ENCODE peak calls at places on chromosomes 4 and X, in five cellular contexts. D is transverse colon, I is HCT116, M is ascending aorta, V is astrocyte. G is an unnamed sample.

GRCh38 chr4:136484996-136485395 is 1047.3 kb downstream of the PCDH18 start:
- DNase-seq in D (no peak), I (no peak), M (no peak), V (peak; percentile 18), G (no peak)

GRCh38 chr4:128542047-128542446 is 254.4 kb upstream of the PGRMC2 start:
- DNase-seq in D (no peak), I (no peak), M (no peak), V (peak; percentile 60), G (no peak)

GRCh38 chr4:141022221-141022760 is 111.0 kb downstream of the RNF150 start:
- DNase-seq in D (no peak), I (no peak), M (no peak), V (no peak), G (no peak)

GRCh38 chrX:138847930-138848329 is 136.4 kb upstream of the FGF13 start:
- DNase-seq in D (no peak), I (no peak), M (no peak), V (peak; percentile 20), G (no peak)

GRCh38 chrX:153374426-153374825 is 26.7 kb downstream of the PNMA6E start:
- DNase-seq in D (no peak), I (no peak), M (no peak), V (no peak), G (no peak)

GRCh38 chr4:99090511-99090910 is 1.9 kb upstream of the ADH5 start:
- DNase-seq in D (no peak), I (no peak), M (no peak), V (peak; percentile 26), G (no peak)

GRCh38 chr4:17846256-17846655 is 35.5 kb downstream of the NCAPG start:
- DNase-seq in D (no peak), I (no peak), M (no peak), V (no peak), G (no peak)

GRCh38 chrX:110276778-110277177 is 41.1 kb downstream of the AMMECR1 start:
- DNase-seq in D (no peak), I (no peak), M (no peak), V (no peak), G (no peak)

GRCh38 chr4:83118869-83119268 is 4.3 kb upstream of the PLAC8 start:
- DNase-seq in D (no peak), I (no peak), M (no peak), V (no peak), G (no peak)

GRCh38 chr4:186644737-186645261 is 78.9 kb downstream of the FAT1 start:
- DNase-seq in D (no peak), I (no peak), M (no peak), V (peak; percentile 23), G (no peak)

GRCh38 chrX:39705299-39705698 is 392.5 kb downstream of the BCOR start:
- DNase-seq in D (peak; percentile 58), I (peak; percentile 29), M (no peak), V (peak; percentile 83), G (peak; percentile 58)

DNA sequence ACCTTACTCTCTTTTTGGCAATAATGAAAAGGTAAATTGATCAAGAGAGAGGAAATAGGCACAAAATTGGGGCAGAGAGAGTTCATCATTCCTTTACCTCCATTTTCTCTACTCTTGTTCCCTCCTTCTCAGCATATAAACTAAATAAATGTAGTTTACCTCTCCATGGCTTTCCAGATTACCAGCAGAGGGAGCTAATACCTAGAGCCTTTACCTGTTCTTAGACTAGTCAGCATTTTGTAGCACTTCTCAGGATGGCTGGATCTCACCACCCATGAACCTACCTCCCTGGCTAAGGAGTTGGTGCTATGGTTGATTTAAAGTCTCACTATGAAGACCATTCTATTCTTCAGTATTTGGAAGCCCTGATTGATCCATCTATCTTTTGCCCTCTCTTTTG is 15.7 kb downstream of the OFD1 start:
- DNase-seq in D (no peak), I (peak; percentile 13), M (no peak), V (peak; percentile 16), G (no peak)
- TF ChIP-seq CTCF in D (peak; percentile 37), I (peak; percentile 53), M (peak; percentile 47), V (peak; percentile 49), G (peak; percentile 67)

GRCh38 chr4:6259886-6260285 is 9.8 kb upstream of the WFS1 start:
- DNase-seq in D (no peak), I (no peak), M (no peak), V (no peak), G (no peak)

GRCh38 chr4:6258741-6259140 is 10.9 kb upstream of the WFS1 start:
- DNase-seq in D (no peak), I (no peak), M (no peak), V (no peak), G (no peak)

GRCh38 chr4:6257243-6258025 is 12.2 kb upstream of the WFS1 start:
- DNase-seq in D (no peak), I (no peak), M (no peak), V (peak; percentile 12), G (no peak)

GRCh38 chr4:6256141-6256540 is 13.5 kb upstream of the WFS1 start:
- DNase-seq in D (no peak), I (no peak), M (no peak), V (no peak), G (no peak)

DNA sequence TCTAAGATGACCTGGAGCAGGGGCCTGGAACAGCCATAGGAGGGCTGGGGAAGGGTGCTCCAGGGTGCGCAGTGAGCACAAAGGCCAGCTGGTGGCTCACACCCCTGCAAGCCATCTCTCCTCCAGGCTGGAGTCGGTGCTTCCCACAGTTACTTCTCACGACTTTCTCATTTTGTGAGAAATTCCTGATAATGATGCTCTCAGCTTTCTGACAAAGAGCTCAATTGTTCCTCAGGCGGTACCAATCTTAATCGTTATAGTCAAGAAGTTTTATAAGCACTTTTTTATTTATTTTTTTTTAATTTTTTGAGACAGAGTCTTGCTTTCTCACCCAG is 11.7 kb upstream of the WFS1 start:
- DNase-seq in D (no peak), I (no peak), M (no peak), V (no peak), G (no peak)
- H3K4me1 ChIP-seq in D (no peaks in the 10 kb centered on the region), I (no peaks in the 10 kb centered on the region), M (no peaks in the 10 kb centered on the region), V (peaks cover 3% of the 10 kb centered on the region), G (no peaks in the 10 kb centered on the region)

GRCh38 chr4:185013715-185014114 is 4.6 kb upstream of the HELT start:
- DNase-seq in D (no peak), I (no peak), M (no peak), V (no peak), G (no peak)
- H3K27me3 ChIP-seq in D (peaks cover 99% of the 10 kb centered on the region), I (no peaks in the 10 kb centered on the region), M (peaks cover 7% of the 10 kb centered on the region), V (peaks cover 75% of the 10 kb centered on the region), G (peaks cover 57% of the 10 kb centered on the region)

GRCh38 chrX:151680805-151681204 is 14.5 kb upstream of the PRRG3 start:
- DNase-seq in D (peak; percentile 57), I (peak; percentile 32), M (no peak), V (no peak), G (no peak)
- TF ChIP-seq CTCF in D (peak; percentile 60), I (peak; percentile 56), M (no peak), V (peak; percentile 46), G (peak; percentile 32)

DNA sequence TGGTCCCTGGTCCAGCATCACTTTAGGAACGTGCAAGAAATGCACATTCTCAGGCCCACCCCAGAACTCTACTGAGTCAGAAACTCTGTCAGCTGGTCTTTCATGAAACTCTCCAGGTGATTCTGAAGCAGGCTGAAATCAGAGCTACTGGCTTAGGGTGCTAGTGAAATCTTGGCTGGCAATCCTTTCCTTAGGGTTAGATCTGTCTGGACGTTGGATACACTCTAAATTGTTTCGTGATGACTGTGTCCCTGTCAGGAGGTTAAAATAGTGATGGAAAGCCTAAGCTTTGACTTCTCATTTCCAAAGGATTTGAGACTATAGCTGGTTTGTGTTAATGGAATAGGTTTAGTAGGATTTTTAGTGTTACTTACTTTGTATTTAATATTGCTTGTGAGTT is 99.1 kb downstream of the ARHGAP10 start:
- DNase-seq in D (no peak), I (no peak), M (no peak), V (peak; percentile 67), G (no peak)
- H3K4me1 ChIP-seq in D (peaks cover 39% of the 10 kb centered on the region), I (peaks cover 32% of the 10 kb centered on the region), M (peaks cover 25% of the 10 kb centered on the region), V (peaks cover 31% of the 10 kb centered on the region), G (peaks cover 47% of the 10 kb centered on the region)

GRCh38 chr4:3719836-3720235 is 46.3 kb upstream of the ADRA2C start:
- DNase-seq in D (no peak), I (no peak), M (no peak), V (no peak), G (no peak)
- H3K27me3 ChIP-seq in D (peaks cover 49% of the 10 kb centered on the region), I (no peaks in the 10 kb centered on the region), M (no peaks in the 10 kb centered on the region), V (peaks cover 8% of the 10 kb centered on the region), G (peaks cover 42% of the 10 kb centered on the region)

GRCh38 chrX:48476919-48477318 is 920 bp downstream of the FTSJ1 start:
- DNase-seq in D (no peak), I (no peak), M (no peak), V (no peak), G (no peak)

GRCh38 chrX:48475295-48475694 is 704 bp upstream of the FTSJ1 start:
- DNase-seq in D (no peak), I (no peak), M (no peak), V (no peak), G (no peak)

GRCh38 chrX:48474127-48474526 is 1.9 kb upstream of the FTSJ1 start:
- DNase-seq in D (no peak), I (no peak), M (no peak), V (no peak), G (no peak)

GRCh38 chrX:48474581-48474980 is 1.4 kb upstream of the FTSJ1 start:
- DNase-seq in D (no peak), I (no peak), M (no peak), V (no peak), G (no peak)

DNA sequence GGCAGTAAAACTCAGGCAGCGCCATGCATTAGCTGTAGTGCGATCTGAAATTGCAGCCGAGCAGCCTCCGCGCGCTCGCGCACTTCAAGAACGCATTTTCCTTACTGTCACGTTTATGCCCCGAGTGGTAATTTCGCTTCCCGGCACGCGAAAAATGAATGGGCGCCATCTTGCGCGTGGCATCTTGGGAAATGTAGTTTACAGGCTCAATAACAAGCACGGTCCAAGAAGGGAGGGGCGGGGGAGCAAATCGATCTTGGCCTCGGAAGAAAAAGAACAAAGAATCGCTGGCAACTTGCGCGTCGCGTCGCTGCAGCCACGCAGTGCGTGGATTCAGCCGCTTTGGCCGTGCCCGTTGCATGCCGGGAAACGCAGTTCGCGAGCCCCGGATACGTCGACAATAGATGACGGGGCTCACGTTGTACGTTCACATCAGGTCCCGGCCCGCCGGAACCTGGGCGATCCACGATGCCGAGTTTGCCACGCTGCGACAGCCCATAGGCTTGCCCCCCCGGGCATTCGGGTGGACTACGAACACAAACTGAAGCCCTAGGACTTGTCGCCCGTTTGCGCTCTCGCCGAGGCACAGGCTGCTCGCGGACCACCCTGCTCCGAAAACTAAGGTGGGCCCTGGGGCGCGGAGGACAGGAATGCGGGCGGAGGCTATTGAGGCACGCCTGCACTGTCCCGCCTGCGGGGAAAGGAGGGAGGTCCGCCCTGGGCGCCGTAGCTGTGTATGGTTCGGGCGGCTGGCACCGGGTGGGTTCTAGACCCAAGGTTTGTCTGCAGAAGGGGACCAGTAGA is at the start of gene FTSJ1:
- DNase-seq in D (peak; percentile 90), I (peak; percentile 78), M (peak; percentile 76), V (peak; percentile 90), G (peak; percentile 85)
- TF ChIP-seq CTCF in D (no peak), I (no peak), M (no peak), V (no peak), G (no peak)

DNA sequence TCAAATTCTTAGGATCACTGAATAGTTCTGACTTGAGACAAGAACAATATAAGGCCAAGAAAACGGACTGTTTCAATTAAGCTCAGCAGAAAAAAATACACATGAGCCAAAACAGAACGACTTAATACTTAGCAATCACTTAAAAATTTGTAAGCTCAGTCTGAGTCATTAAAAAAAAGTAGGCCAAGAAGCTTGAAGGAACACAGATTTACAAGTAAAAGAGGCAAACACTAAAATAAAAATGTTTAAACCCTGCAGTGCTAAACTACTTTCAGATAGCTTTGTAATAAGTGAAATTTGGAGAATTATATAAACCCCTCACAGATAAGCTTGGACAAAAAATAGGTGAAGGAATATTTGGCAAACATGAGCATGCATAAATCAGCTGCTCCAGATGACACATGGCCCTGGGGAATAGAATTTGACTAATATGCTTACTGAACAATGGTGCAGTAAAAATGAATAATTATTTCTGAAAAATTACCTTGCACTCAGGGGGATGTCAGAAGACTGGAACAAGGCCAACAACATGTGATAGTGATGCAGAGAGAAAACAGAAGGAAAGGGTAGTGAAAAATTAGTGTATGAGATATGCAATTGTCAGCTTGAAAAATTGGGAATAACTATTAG is 49.6 kb downstream of the LNX1 start:
- DNase-seq in D (no peak), I (no peak), M (no peak), V (peak; percentile 96), G (no peak)
- H3K4me1 ChIP-seq in D (peaks cover 34% of the 10 kb centered on the region), I (no peaks in the 10 kb centered on the region), M (no peaks in the 10 kb centered on the region), V (peaks cover 19% of the 10 kb centered on the region), G (peaks cover 19% of the 10 kb centered on the region)